ENCODE peak calls at places on chromosomes 4 and X, in four cellular contexts. F is HepG2, L is K562, X is Panc1. E is an unnamed sample.

GRCh38 chr4:173488656-173489055 is 41.4 kb downstream of the HAND2 start:
- DNase-seq in F (no peak), L (no peak), X (no peak), E (no peak)

GRCh38 chrX:69357293-69357692 is 146.8 kb upstream of the NALF2 start:
- DNase-seq in F (no peak), L (no peak), X (no peak), E (no peak)

GRCh38 chr4:36310793-36311192 is 29.4 kb downstream of the DTHD1 start:
- DNase-seq in F (no peak), L (no peak), X (no peak), E (no peak)

GRCh38 chrX:7941390-7942042 is 14.3 kb upstream of the PNPLA4 start:
- DNase-seq in F (peak), L (no peak), X (no peak), E (no peak)

GRCh38 chrX:104913348-104913747 is 307.1 kb downstream of the TEX13A start:
- DNase-seq in F (peak), L (peak), X (no peak), E (no peak)

GRCh38 chrX:12894074-12894691 is 12.2 kb upstream of the TLR8 start:
- DNase-seq in F (peak), L (peak), X (no peak), E (peak)

GRCh38 chrX:34629572-34629971 is 27.5 kb downstream of the TMEM47 start:
- DNase-seq in F (no peak), L (no peak), X (no peak), E (no peak)

GRCh38 chr4:92305148-92305877 is 1.5 kb downstream of the GRID2 start:
- DNase-seq in F (no peak), L (peak), X (no peak), E (peak)

GRCh38 chr4:114807759-114808404 is 209.3 kb downstream of the UGT8 start:
- DNase-seq in F (peak), L (peak), X (peak), E (peak)

GRCh38 chrX:111098874-111099273 is 2.9 kb downstream of the PAK3 start:
- DNase-seq in F (peak), L (peak), X (peak), E (peak)

GRCh38 chrX:39896951-39897740 is 200.6 kb downstream of the BCOR start:
- DNase-seq in F (peak), L (no peak), X (no peak), E (no peak)

DNA sequence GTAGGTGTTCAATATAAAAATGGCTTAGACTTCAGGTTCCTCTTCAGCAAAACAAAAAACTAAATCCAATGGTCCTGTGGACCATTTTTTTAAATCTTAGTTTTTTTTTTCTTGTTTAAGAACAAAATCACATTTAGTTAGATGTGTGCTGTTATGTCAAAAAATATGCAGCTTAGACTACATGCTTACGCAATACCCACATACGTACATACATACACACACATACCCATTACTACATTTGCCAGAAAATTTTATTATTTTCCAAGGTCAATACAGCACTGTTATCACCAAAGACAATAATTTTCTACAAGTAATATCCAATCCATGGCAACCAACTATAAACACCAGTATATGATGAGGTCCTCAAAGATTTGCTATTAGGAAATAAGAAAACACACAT is 144.1 kb downstream of the PDGFC start:
- DNase-seq in F (no peak), L (no peak), X (no peak), E (no peak)
- TF ChIP-seq TCF7L2 in F (no peak), L (no peak), X (no peak), E (no peak)

DNA sequence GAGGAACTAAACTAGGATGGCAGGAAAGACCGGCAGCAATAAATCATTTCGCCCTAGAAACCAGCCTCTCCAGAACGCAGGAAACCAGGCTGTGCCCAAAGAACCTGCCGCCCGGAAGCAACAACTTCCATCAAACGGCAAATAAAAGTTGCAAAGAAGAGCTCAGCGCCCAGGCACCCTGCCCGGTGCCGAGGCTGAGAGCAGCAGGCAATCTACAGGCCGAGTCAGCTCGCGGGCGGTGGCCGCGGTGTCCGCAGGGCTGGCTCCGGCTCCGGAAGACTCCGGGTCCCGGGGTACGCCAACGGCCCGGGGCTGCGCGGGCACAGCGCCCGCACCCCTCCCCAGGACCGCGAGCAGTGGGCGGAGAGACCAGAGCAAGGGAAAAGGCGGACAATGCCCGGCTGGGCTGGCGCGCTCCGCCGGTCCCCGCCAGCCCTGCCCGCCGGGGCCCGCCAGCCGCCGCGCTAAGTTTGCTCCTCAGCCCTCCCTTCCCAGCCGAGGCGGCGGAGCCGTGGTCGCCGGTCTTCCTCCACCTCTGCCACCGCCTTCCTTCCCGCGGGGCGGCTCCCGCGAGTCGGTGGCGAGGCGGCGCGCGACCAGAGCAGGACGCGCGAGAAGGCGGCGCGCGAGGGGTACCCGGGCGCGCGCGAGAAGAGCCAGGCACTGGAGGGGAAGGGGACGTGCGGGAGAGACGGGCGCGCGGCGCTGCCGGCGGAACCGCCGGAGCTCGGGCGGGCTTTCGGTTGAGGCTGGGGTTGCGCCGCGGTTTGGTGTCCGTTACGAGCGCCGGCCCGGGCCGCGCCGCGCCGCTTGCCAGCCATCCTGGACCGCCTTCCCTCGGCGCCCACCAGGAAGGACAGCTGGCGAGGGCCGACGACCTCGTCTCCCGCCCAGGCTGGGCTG is 733 bp downstream of the FRYL start:
- DNase-seq in F (peak), L (peak), X (no peak), E (no peak)
- TF ChIP-seq POLR2AphosphoS5 in F (no peak), L (no peak), X (no peak), E (no peak)

GRCh38 chr4:174935607-174936006 is 17.4 kb downstream of the ADAM29 start:
- DNase-seq in F (no peak), L (no peak), X (no peak), E (no peak)

GRCh38 chr4:174934360-174934759 is 16.2 kb downstream of the ADAM29 start:
- DNase-seq in F (no peak), L (no peak), X (no peak), E (no peak)

GRCh38 chr4:174940002-174940401 is 21.8 kb downstream of the ADAM29 start:
- DNase-seq in F (no peak), L (no peak), X (no peak), E (no peak)
- TF ChIP-seq TCF7L2 in F (no peak), L (no peak), X (no peak), E (no peak)

DNA sequence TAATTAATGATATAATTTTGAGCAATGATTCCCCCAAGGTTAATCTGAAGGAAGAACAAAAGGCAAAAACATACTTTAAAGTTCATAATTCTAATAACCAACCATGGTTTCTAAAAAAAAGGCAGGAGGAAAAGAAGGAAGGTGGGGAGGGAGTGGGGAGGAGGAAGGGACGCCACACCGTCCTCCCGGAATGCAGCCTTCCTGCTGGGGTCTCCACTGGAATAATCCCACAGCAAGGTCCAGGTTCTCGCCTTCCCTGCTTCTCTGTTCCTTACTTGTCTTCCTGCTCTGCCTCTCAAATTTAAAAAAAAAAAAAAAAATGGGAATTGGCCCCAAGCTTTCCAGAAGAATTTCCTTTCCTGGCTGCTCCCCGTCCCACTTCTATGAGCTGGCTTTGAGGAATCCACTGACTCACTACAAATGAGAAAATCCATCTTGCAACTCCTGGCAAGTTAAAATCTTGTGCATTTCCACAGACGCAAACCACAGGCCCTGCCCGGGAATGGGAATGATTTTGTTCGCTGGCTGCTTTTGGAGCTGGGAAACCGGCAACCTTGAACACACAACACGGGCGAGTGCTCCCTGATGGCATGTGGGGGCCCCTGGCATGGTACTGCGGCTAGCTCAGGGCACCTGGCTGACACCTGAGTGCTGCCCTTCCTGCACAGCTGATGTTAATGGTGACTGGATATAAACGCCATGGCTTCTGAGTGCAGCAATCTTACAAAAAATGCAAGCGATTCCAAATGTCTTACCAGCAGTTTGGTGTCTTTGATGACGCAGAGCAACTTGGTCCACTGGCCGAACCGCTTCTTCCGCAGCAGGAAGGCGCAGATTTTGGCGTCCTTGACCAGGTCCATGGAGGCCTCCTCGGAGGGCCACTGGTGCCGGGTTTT is 97.0 kb downstream of the AFAP1 start:
- DNase-seq in F (no peak), L (no peak), X (peak), E (peak)
- TF ChIP-seq POLR2AphosphoS5 in F (no peak), L (no peak), X (no peak), E (peak)

GRCh38 chr4:2412534-2412884 is 5.9 kb downstream of the ZFYVE28 start:
- DNase-seq in F (no peak), L (peak), X (no peak), E (no peak)
- TF ChIP-seq TCF7L2 in F (no peak), L (no peak), X (no peak), E (no peak)

GRCh38 chr4:1249731-1250526 is 999 bp upstream of the CTBP1 start:
- DNase-seq in F (peak), L (peak), X (no peak), E (no peak)
- TF ChIP-seq POLR2AphosphoS5 in F (no peak), L (no peak), X (no peak), E (no peak)

GRCh38 chrX:23344904-23345271 is 10.2 kb downstream of the PTCHD1 start:
- DNase-seq in F (no peak), L (no peak), X (no peak), E (no peak)

GRCh38 chrX:23338334-23338733 is 3.7 kb downstream of the PTCHD1 start:
- DNase-seq in F (no peak), L (no peak), X (no peak), E (no peak)

GRCh38 chrX:23344208-23344903 is 9.7 kb downstream of the PTCHD1 start:
- DNase-seq in F (no peak), L (no peak), X (no peak), E (no peak)

DNA sequence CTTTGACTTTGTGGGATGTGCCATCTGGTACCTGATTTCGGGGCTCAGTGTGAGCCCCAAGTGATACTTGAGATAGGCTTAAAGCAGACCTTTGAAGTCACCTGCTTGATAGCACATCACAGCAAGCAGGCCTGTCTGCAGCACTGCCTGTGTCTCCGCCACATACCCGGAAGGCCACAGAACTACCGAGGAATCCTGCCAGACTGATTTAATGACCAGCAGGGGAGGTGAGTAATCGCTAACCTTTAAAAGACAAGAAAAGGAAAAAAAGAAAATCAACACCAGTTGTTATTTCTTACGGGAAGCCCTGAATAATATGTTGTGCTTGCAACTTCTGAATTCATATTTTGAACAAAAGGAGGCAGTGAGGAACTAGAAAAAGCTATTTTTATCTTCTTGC is 6.8 kb downstream of the PTCHD1 start:
- DNase-seq in F (no peak), L (no peak), X (no peak), E (no peak)
- TF ChIP-seq TCF7L2 in F (no peak), L (no peak), X (no peak), E (no peak)

GRCh38 chr4:142959156-142959555 is 113.1 kb upstream of the INPP4B start:
- DNase-seq in F (no peak), L (no peak), X (no peak), E (no peak)

GRCh38 chr4:142955501-142955900 is 109.4 kb upstream of the INPP4B start:
- DNase-seq in F (no peak), L (no peak), X (no peak), E (no peak)

GRCh38 chr4:142961866-142962265 is 115.8 kb upstream of the INPP4B start:
- DNase-seq in F (no peak), L (no peak), X (no peak), E (no peak)

GRCh38 chr4:142960867-142961644 is 115.0 kb upstream of the INPP4B start:
- DNase-seq in F (no peak), L (no peak), X (no peak), E (no peak)

DNA sequence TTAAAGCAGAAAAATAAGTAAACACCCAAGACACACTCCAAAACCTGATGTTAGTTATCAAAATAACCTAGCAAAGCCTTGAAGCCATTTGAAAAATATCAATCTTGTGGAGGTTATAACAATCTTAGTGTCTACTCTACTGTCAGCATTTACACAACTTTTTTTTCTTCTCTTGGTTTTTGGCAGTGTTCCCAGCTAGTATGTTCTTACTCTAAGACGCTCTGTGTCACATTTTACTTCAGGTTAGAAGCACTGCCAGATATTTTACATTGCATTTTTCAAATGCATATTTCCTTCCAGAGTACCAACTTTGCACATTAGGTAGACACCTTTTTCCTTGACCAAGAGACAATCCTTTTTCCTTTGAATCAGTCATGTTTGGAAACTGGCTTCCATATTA is 114.0 kb upstream of the INPP4B start:
- DNase-seq in F (no peak), L (no peak), X (no peak), E (no peak)
- TF ChIP-seq POLR2AphosphoS5 in F (no peak), L (no peak), X (no peak), E (no peak)

GRCh38 chr4:137531121-137531520 is 1.2 kb downstream of the PCDH18 start:
- DNase-seq in F (no peak), L (no peak), X (no peak), E (no peak)
- TF ChIP-seq TCF7L2 in F (no peak), L (no peak), X (no peak), E (no peak)

GRCh38 chr4:181962321-181962720 is 280.9 kb upstream of the TENM3 start:
- DNase-seq in F (no peak), L (no peak), X (no peak), E (no peak)

GRCh38 chr4:181958435-181958834 is 284.8 kb upstream of the TENM3 start:
- DNase-seq in F (no peak), L (no peak), X (no peak), E (no peak)

GRCh38 chr4:181959121-181959520 is 284.1 kb upstream of the TENM3 start:
- DNase-seq in F (no peak), L (no peak), X (no peak), E (no peak)

GRCh38 chr4:181957088-181957487 is 286.1 kb upstream of the TENM3 start:
- DNase-seq in F (no peak), L (no peak), X (no peak), E (no peak)

GRCh38 chr4:181960384-181960783 is 282.8 kb upstream of the TENM3 start:
- DNase-seq in F (no peak), L (no peak), X (no peak), E (no peak)
- TF ChIP-seq POLR2AphosphoS5 in F (no peak), L (no peak), X (no peak), E (no peak)

E was measured in HCT116.